ENCODE peak calls at places on chromosomes 2 and 18, in five cellular contexts. K is keratinocyte, B is SJSA1, Y is tibial artery, R is Karpas-422. D is an unnamed sample. For H3K9me3 and H3K4me1, the result is how much of the 10 kb centered on the place peaks cover.

GRCh38 chr2:136693966-136694365 is 71.4 kb upstream of the THSD7B start:
- DNase-seq in K (no peak), B (no peak), Y (no peak), R (no peak), D (no peak)

GRCh38 chr2:224983719-224984388 is 58.4 kb downstream of the DOCK10 start:
- DNase-seq in K (no peak), B (no peak), Y (no peak), R (no peak), D (no peak)

GRCh38 chr2:240567872-240568677 is at the start of gene RNPEPL1:
- DNase-seq in K (no peak), B (peak), Y (peak), R (peak), D (peak)

GRCh38 chr2:150695441-150696135 is 208.1 kb upstream of the RND3 start:
- DNase-seq in K (no peak), B (no peak), Y (no peak), R (no peak), D (no peak)

GRCh38 chr18:48605408-48605845 is 66.6 kb downstream of the CTIF start:
- DNase-seq in K (no peak), B (no peak), Y (no peak), R (peak), D (peak)

GRCh38 chr2:99337931-99338580 is 867 bp downstream of the EIF5B start:
- DNase-seq in K (no peak), B (no peak), Y (no peak), R (peak), D (peak)

GRCh38 chr2:233331536-233331935 is 22.8 kb upstream of the DGKD start:
- DNase-seq in K (no peak), B (no peak), Y (peak), R (peak), D (peak)

GRCh38 chr2:54676656-54677055 is 46.8 kb upstream of the EML6 start:
- DNase-seq in K (no peak), B (no peak), Y (no peak), R (peak), D (no peak)

GRCh38 chr18:34709631-34710429 is at the start of gene DTNA:
- DNase-seq in K (no peak), B (peak), Y (no peak), R (peak), D (peak)

GRCh38 chr2:103873719-103874359 is 980.1 kb upstream of the POU3F3 start:
- DNase-seq in K (no peak), B (no peak), Y (no peak), R (no peak), D (no peak)

GRCh38 chr2:102376052-102376591 is 20.5 kb downstream of the IL18R1 start:
- DNase-seq in K (no peak), B (no peak), Y (no peak), R (no peak), D (no peak)

GRCh38 chr2:85326406-85326945 is 1.3 kb downstream of the TGOLN2 start:
- DNase-seq in K (no peak), B (no peak), Y (peak), R (peak), D (no peak)

GRCh38 chr2:235724964-235725603 is 231.2 kb downstream of the AGAP1 start:
- DNase-seq in K (no peak), B (no peak), Y (peak), R (no peak), D (no peak)

GRCh38 chr2:167411367-167411766 is 523.1 kb downstream of the XIRP2 start:
- DNase-seq in K (no peak), B (no peak), Y (no peak), R (peak), D (no peak)

GRCh38 chr2:86216577-86217555 is 17.6 kb downstream of the MRPL35 start:
- DNase-seq in K (no peak), B (no peak), Y (no peak), R (no peak), D (no peak)

GRCh38 chr2:84971799-84972790 is 1.1 kb downstream of the KCMF1 start:
- DNase-seq in K (no peak), B (peak), Y (peak), R (peak), D (peak)

GRCh38 chr2:226643030-226643429 is 156.6 kb downstream of the IRS1 start:
- DNase-seq in K (no peak), B (no peak), Y (no peak), R (no peak), D (no peak)

GRCh38 chr2:233479616-233480489 is 86.7 kb downstream of the USP40 start:
- DNase-seq in K (no peak), B (no peak), Y (no peak), R (no peak), D (no peak)

GRCh38 chr2:210366675-210367080 is 51.7 kb upstream of the MYL1 start:
- DNase-seq in K (no peak), B (peak), Y (no peak), R (peak), D (peak)

GRCh38 chr2:54331095-54331835 is 75.2 kb upstream of the TSPYL6 start:
- DNase-seq in K (no peak), B (no peak), Y (no peak), R (no peak), D (no peak)

GRCh38 chr18:75162467-75162866 is 46.5 kb downstream of the PTGR3 start:
- DNase-seq in K (no peak), B (no peak), Y (no peak), R (no peak), D (peak)

GRCh38 chr18:24403076-24403475 is 5.5 kb upstream of the OSBPL1A start:
- DNase-seq in K (no peak), B (no peak), Y (no peak), R (no peak), D (no peak)

GRCh38 chr2:20452551-20452950 is 5.7 kb downstream of the RHOB start:
- DNase-seq in K (no peak), B (no peak), Y (peak), R (no peak), D (no peak)

GRCh38 chr2:151289972-151290335 is 486 bp upstream of the NMI start:
- DNase-seq in K (no peak), B (no peak), Y (no peak), R (peak), D (no peak)

GRCh38 chr2:16197504-16198147 is 257.3 kb downstream of the MYCN start:
- DNase-seq in K (no peak), B (no peak), Y (no peak), R (no peak), D (peak)

GRCh38 chr18:32930695-32931301 is 158.0 kb upstream of the KLHL14 start:
- DNase-seq in K (peak), B (no peak), Y (no peak), R (peak), D (no peak)

GRCh38 chr2:12804141-12804857 is 87.6 kb downstream of the TRIB2 start:
- DNase-seq in K (no peak), B (no peak), Y (no peak), R (no peak), D (no peak)

GRCh38 chr2:133077259-133077822 is 407.3 kb upstream of the LYPD1 start:
- DNase-seq in K (no peak), B (no peak), Y (no peak), R (no peak), D (no peak)

GRCh38 chr2:45722477-45722876 is 71.0 kb downstream of the PRKCE start:
- DNase-seq in K (no peak), B (no peak), Y (no peak), R (no peak), D (no peak)

GRCh38 chr2:121664086-121664485 is 14.8 kb upstream of the CLASP1 start:
- DNase-seq in K (no peak), B (no peak), Y (no peak), R (no peak), D (no peak)

GRCh38 chr2:237966250-237966564 is 607 bp upstream of the UBE2F start:
- DNase-seq in K (no peak), B (no peak), Y (no peak), R (no peak), D (no peak)

GRCh38 chr2:206202446-206202845 is 42.8 kb downstream of the EEF1B2 start:
- DNase-seq in K (no peak), B (no peak), Y (no peak), R (no peak), D (no peak)

GRCh38 chr2:112629224-112629623 is 16.5 kb upstream of the SLC20A1 start:
- DNase-seq in K (no peak), B (no peak), Y (no peak), R (no peak), D (no peak)
- H3K27ac ChIP-seq in K (no peak), B (no peak), Y (no peak), R (no peak), D (no peak)

DNA sequence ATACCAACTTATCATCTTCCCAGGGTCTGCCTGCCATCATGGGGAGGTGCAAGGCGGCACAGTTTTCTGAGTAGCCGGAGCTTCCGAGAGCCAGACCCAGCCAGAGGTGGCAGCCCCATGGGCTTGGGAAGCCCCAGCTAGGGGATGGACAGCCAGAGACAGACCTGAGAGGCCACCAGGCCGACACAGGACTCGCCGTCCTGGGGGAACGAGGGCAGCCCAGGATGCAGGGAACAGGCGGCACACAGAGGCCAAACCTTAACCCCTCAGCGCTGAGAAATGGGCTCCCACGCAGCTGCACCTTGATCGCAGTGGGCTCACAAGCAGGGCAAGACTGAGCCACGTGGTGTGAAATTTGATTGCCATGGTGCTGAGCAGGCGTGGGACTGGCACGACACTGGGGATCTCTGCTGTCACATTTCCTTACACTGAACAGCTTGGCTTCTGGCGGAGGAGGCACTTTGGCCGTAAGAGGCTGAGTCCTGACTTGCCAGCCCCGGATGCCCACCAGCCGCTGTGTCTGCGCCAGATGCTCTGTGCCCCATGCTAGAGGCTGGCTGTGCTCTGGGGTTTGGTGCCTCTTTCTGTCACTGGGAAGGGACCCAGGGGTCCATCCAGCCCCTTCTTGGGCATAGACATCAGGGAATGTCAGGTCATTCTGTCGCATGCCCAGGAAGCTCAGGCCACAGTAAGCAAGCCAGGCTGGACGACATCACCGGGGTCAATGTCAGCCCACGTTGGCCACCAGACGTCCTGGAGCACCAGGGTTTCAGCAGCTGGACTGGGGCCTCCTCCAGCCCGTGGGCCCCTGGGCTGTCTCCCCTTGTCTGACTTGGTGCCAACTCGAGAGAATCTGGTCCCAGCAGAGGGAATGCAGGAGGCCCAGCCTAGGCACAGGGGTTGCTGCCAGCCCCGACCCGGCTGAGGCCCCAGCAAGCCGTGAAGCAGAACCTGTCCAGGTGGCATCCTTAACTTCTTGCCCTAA is 312.1 kb upstream of the MYT1L start:
- DNase-seq in K (no peak), B (peak), Y (peak), R (no peak), D (no peak)
- H3K9me3 ChIP-seq in K (under half), B (under half), Y (under half), R (under half), D (under half)

GRCh38 chr2:25098558-25099486 is 56.9 kb downstream of the EFR3B start:
- DNase-seq in K (no peak), B (no peak), Y (no peak), R (no peak), D (peak)
- H3K4me1 ChIP-seq in K (under half), B (under half), Y (under half), R (under half), D (under half)

GRCh38 chr2:221049950-221050349 is 522.2 kb downstream of the EPHA4 start:
- DNase-seq in K (no peak), B (no peak), Y (no peak), R (no peak), D (peak)

DNA sequence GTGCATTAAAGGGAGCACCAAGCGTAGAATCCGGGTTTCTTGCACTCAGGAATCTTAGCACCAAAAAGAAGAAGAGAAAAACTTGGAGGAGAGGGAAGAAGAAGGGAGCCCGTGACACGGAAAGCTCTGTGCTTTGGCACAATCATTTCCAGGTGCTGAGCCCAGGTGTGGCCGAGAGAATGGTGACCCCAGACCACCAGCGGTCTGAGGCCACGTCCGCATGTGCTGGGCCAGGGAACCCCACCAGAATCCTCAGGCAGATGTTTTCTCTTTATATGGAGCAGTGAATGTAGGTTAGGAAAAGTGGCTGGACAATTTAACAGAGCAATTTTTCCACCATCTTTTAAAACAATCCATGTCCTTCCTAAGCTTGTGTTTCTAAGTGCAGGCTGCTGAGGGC is 520.9 kb downstream of the EPHA4 start:
- DNase-seq in K (no peak), B (no peak), Y (no peak), R (no peak), D (no peak)
- H3K27ac ChIP-seq in K (no peak), B (no peak), Y (no peak), R (no peak), D (no peak)